ENCODE peak calls at places on chromosomes 13 and 19, in five cellular contexts. One of them, this sample, is unnamed.

GRCh38 chr19:23992348-23992747 is 77.7 kb downstream of the ZNF726 start:
- DNase-seq in B cell: no peak
- DNase-seq in cardiac fibroblast: no peak
- DNase-seq in kidney glomerular epithelial cell: no peak
- DNase-seq in iris pigment epithelial cell: no peak
- DNase-seq in this sample: no peak

GRCh38 chr13:44752184-44752583 is 176.1 kb upstream of the TSC22D1 start:
- DNase-seq in B cell: no peak
- DNase-seq in cardiac fibroblast: no peak
- DNase-seq in kidney glomerular epithelial cell: no peak
- DNase-seq in iris pigment epithelial cell: no peak
- DNase-seq in this sample: peak

GRCh38 chr19:48540110-48540509 is 11.9 kb upstream of the SULT2B1 start:
- DNase-seq in B cell: no peak
- DNase-seq in cardiac fibroblast: no peak
- DNase-seq in kidney glomerular epithelial cell: no peak
- DNase-seq in iris pigment epithelial cell: no peak
- DNase-seq in this sample: no peak

GRCh38 chr19:2491130-2491801 is 15.3 kb downstream of the GADD45B start:
- DNase-seq in B cell: no peak
- DNase-seq in cardiac fibroblast: peak
- DNase-seq in kidney glomerular epithelial cell: peak
- DNase-seq in iris pigment epithelial cell: peak
- DNase-seq in this sample: peak

GRCh38 chr13:58059624-58060023 is 428.1 kb downstream of the PCDH17 start:
- DNase-seq in B cell: no peak
- DNase-seq in cardiac fibroblast: no peak
- DNase-seq in kidney glomerular epithelial cell: no peak
- DNase-seq in iris pigment epithelial cell: no peak
- DNase-seq in this sample: no peak

GRCh38 chr13:110676511-110677204 is 29.3 kb downstream of the CARS2 start:
- DNase-seq in B cell: peak
- DNase-seq in cardiac fibroblast: no peak
- DNase-seq in kidney glomerular epithelial cell: no peak
- DNase-seq in iris pigment epithelial cell: no peak
- DNase-seq in this sample: no peak

GRCh38 chr13:44786724-44787123 is 202.5 kb downstream of the NUFIP1 start:
- DNase-seq in B cell: no peak
- DNase-seq in cardiac fibroblast: peak
- DNase-seq in kidney glomerular epithelial cell: no peak
- DNase-seq in iris pigment epithelial cell: no peak
- DNase-seq in this sample: no peak

GRCh38 chr19:46975918-46976782 is 43.5 kb upstream of the NPAS1 start:
- DNase-seq in B cell: no peak
- DNase-seq in cardiac fibroblast: peak
- DNase-seq in kidney glomerular epithelial cell: peak
- DNase-seq in iris pigment epithelial cell: peak
- DNase-seq in this sample: peak

GRCh38 chr13:28337196-28338045 is 157.5 kb downstream of the FLT1 start:
- DNase-seq in B cell: no peak
- DNase-seq in cardiac fibroblast: peak
- DNase-seq in kidney glomerular epithelial cell: no peak
- DNase-seq in iris pigment epithelial cell: peak
- DNase-seq in this sample: peak

GRCh38 chr19:33174186-33174585 is 19.9 kb upstream of the LRP3 start:
- DNase-seq in B cell: no peak
- DNase-seq in cardiac fibroblast: no peak
- DNase-seq in kidney glomerular epithelial cell: no peak
- DNase-seq in iris pigment epithelial cell: no peak
- DNase-seq in this sample: no peak

GRCh38 chr19:29676586-29676985 is 11.3 kb downstream of the PLEKHF1 start:
- DNase-seq in B cell: no peak
- DNase-seq in cardiac fibroblast: no peak
- DNase-seq in kidney glomerular epithelial cell: no peak
- DNase-seq in iris pigment epithelial cell: no peak
- DNase-seq in this sample: no peak

GRCh38 chr13:59677966-59678814 is 485.5 kb downstream of the DIAPH3 start:
- DNase-seq in B cell: no peak
- DNase-seq in cardiac fibroblast: peak
- DNase-seq in kidney glomerular epithelial cell: peak
- DNase-seq in iris pigment epithelial cell: peak
- DNase-seq in this sample: peak

GRCh38 chr19:55809381-55810058 is 22.3 kb downstream of the NLRP11 start:
- DNase-seq in B cell: peak
- DNase-seq in cardiac fibroblast: peak
- DNase-seq in kidney glomerular epithelial cell: peak
- DNase-seq in iris pigment epithelial cell: peak
- DNase-seq in this sample: peak

GRCh38 chr13:60754211-60754610 is 357.2 kb downstream of the TDRD3 start:
- DNase-seq in B cell: no peak
- DNase-seq in cardiac fibroblast: no peak
- DNase-seq in kidney glomerular epithelial cell: no peak
- DNase-seq in iris pigment epithelial cell: no peak
- DNase-seq in this sample: no peak

GRCh38 chr19:55647732-55648656 is at the start of gene CCDC106:
- DNase-seq in B cell: peak
- DNase-seq in cardiac fibroblast: peak
- DNase-seq in kidney glomerular epithelial cell: peak
- DNase-seq in iris pigment epithelial cell: peak
- DNase-seq in this sample: peak

GRCh38 chr13:35785563-35786327 is 309.3 kb upstream of the MAB21L1 start:
- DNase-seq in B cell: no peak
- DNase-seq in cardiac fibroblast: no peak
- DNase-seq in kidney glomerular epithelial cell: no peak
- DNase-seq in iris pigment epithelial cell: no peak
- DNase-seq in this sample: no peak

GRCh38 chr13:109784590-109785140 is 1.7 kb downstream of the IRS2 start:
- DNase-seq in B cell: no peak
- DNase-seq in cardiac fibroblast: peak
- DNase-seq in kidney glomerular epithelial cell: peak
- DNase-seq in iris pigment epithelial cell: peak
- DNase-seq in this sample: peak

GRCh38 chr13:61414686-61415664 is 674 bp downstream of the PCDH20 start:
- DNase-seq in B cell: no peak
- DNase-seq in cardiac fibroblast: peak
- DNase-seq in kidney glomerular epithelial cell: peak
- DNase-seq in iris pigment epithelial cell: peak
- DNase-seq in this sample: no peak

GRCh38 chr13:112060431-112060830 is 6.5 kb upstream of the SOX1 start:
- DNase-seq in B cell: no peak
- DNase-seq in cardiac fibroblast: no peak
- DNase-seq in kidney glomerular epithelial cell: no peak
- DNase-seq in iris pigment epithelial cell: no peak
- DNase-seq in this sample: no peak

GRCh38 chr19:54282706-54283105 is 1.8 kb upstream of the LILRB2 start:
- DNase-seq in B cell: no peak
- DNase-seq in cardiac fibroblast: no peak
- DNase-seq in kidney glomerular epithelial cell: no peak
- DNase-seq in iris pigment epithelial cell: no peak
- DNase-seq in this sample: no peak

GRCh38 chr19:1105873-1106840 is 2.4 kb downstream of the GPX4 start:
- DNase-seq in B cell: no peak
- DNase-seq in cardiac fibroblast: no peak
- DNase-seq in kidney glomerular epithelial cell: no peak
- DNase-seq in iris pigment epithelial cell: no peak
- DNase-seq in this sample: no peak

GRCh38 chr19:2089001-2089711 is 7.0 kb downstream of the MOB3A start:
- DNase-seq in B cell: peak
- DNase-seq in cardiac fibroblast: peak
- DNase-seq in kidney glomerular epithelial cell: no peak
- DNase-seq in iris pigment epithelial cell: peak
- DNase-seq in this sample: peak

GRCh38 chr13:30141773-30142501 is 165.4 kb downstream of the KATNAL1 start:
- DNase-seq in B cell: no peak
- DNase-seq in cardiac fibroblast: no peak
- DNase-seq in kidney glomerular epithelial cell: no peak
- DNase-seq in iris pigment epithelial cell: no peak
- DNase-seq in this sample: no peak

GRCh38 chr19:12996542-12997094 is 1.3 kb downstream of the NFIX start:
- DNase-seq in B cell: no peak
- DNase-seq in cardiac fibroblast: no peak
- DNase-seq in kidney glomerular epithelial cell: no peak
- DNase-seq in iris pigment epithelial cell: peak
- DNase-seq in this sample: peak

GRCh38 chr13:112740502-112741131 is 50.8 kb downstream of the ATP11A start:
- DNase-seq in B cell: no peak
- DNase-seq in cardiac fibroblast: peak
- DNase-seq in kidney glomerular epithelial cell: no peak
- DNase-seq in iris pigment epithelial cell: peak
- DNase-seq in this sample: peak

GRCh38 chr13:74174810-74175209 is 40.6 kb upstream of the KLF12 start:
- DNase-seq in B cell: no peak
- DNase-seq in cardiac fibroblast: no peak
- DNase-seq in kidney glomerular epithelial cell: no peak
- DNase-seq in iris pigment epithelial cell: no peak
- DNase-seq in this sample: no peak

GRCh38 chr19:16222806-16223205 is 25.1 kb downstream of the AP1M1 start:
- DNase-seq in B cell: no peak
- DNase-seq in cardiac fibroblast: no peak
- DNase-seq in kidney glomerular epithelial cell: no peak
- DNase-seq in iris pigment epithelial cell: no peak
- DNase-seq in this sample: no peak

GRCh38 chr13:33676700-33677048 is 141.3 kb upstream of the RFC3 start:
- DNase-seq in B cell: no peak
- DNase-seq in cardiac fibroblast: peak
- DNase-seq in kidney glomerular epithelial cell: peak
- DNase-seq in iris pigment epithelial cell: peak
- DNase-seq in this sample: peak

GRCh38 chr19:3599776-3600183 is 6.9 kb downstream of the TBXA2R start:
- DNase-seq in B cell: no peak
- DNase-seq in cardiac fibroblast: no peak
- DNase-seq in kidney glomerular epithelial cell: no peak
- DNase-seq in iris pigment epithelial cell: no peak
- DNase-seq in this sample: no peak

GRCh38 chr13:23629566-23630272 is 59.5 kb downstream of the TNFRSF19 start:
- DNase-seq in B cell: no peak
- DNase-seq in cardiac fibroblast: no peak
- DNase-seq in kidney glomerular epithelial cell: no peak
- DNase-seq in iris pigment epithelial cell: no peak
- DNase-seq in this sample: no peak

GRCh38 chr19:33580645-33581037 is 41.1 kb upstream of the CHST8 start:
- DNase-seq in B cell: no peak
- DNase-seq in cardiac fibroblast: no peak
- DNase-seq in kidney glomerular epithelial cell: no peak
- DNase-seq in iris pigment epithelial cell: no peak
- DNase-seq in this sample: peak

GRCh38 chr13:21137696-21138095 is 38.7 kb downstream of the SKA3 start:
- DNase-seq in B cell: no peak
- DNase-seq in cardiac fibroblast: peak
- DNase-seq in kidney glomerular epithelial cell: no peak
- DNase-seq in iris pigment epithelial cell: peak
- DNase-seq in this sample: peak

GRCh38 chr13:47066261-47066660 is 169.4 kb upstream of the HTR2A start:
- DNase-seq in B cell: no peak
- DNase-seq in cardiac fibroblast: peak
- DNase-seq in kidney glomerular epithelial cell: no peak
- DNase-seq in iris pigment epithelial cell: no peak
- DNase-seq in this sample: no peak

GRCh38 chr19:35557539-35558399 is 5.7 kb downstream of the ATP4A start:
- DNase-seq in B cell: peak
- DNase-seq in cardiac fibroblast: peak
- DNase-seq in kidney glomerular epithelial cell: no peak
- DNase-seq in iris pigment epithelial cell: peak
- DNase-seq in this sample: peak

GRCh38 chr13:32993109-32993508 is 23.1 kb upstream of the KL start:
- DNase-seq in B cell: no peak
- DNase-seq in cardiac fibroblast: no peak
- DNase-seq in kidney glomerular epithelial cell: no peak
- DNase-seq in iris pigment epithelial cell: no peak
- DNase-seq in this sample: no peak

GRCh38 chr19:50252111-50252886 is 48.9 kb downstream of the MYH14 start:
- DNase-seq in B cell: peak
- DNase-seq in cardiac fibroblast: peak
- DNase-seq in kidney glomerular epithelial cell: no peak
- DNase-seq in iris pigment epithelial cell: peak
- DNase-seq in this sample: peak

GRCh38 chr19:6693056-6693471 is 23.1 kb upstream of the TNFSF14 start:
- DNase-seq in B cell: no peak
- DNase-seq in cardiac fibroblast: no peak
- DNase-seq in kidney glomerular epithelial cell: no peak
- DNase-seq in iris pigment epithelial cell: no peak
- DNase-seq in this sample: peak